ENCODE peak calls at places on chromosome 22, in seven cellular contexts. F is AG09319, G is activated T-cell treated with anti-CD3 and anti-CD28 coated beads for 1 hour, K is uterus, U is T-cell, X is ELR, A is upper lobe of right lung. S is an unnamed sample.

GRCh38 chr22:39956932-39957664 is 3.1 kb upstream of the TMA7B start:
- DNase-seq in K (no peak), U (no peak), X (no peak), A (no peak), G (no peak), F (no peak), S (peak; percentile 47)

GRCh38 chr22:21446128-21446826 is 20.9 kb upstream of the TMEM191C start:
- DNase-seq in G (no peak), K (no peak), A (peak; percentile 57), U (no peak), F (no peak), X (no peak), S (no peak)

GRCh38 chr22:29109853-29110252 is 37.0 kb downstream of the KREMEN1 start:
- DNase-seq in F (no peak), K (no peak), X (peak; percentile 28), A (no peak), U (no peak), G (no peak), S (no peak)

GRCh38 chr22:22941831-22942510 is 54.4 kb downstream of the IGLL5 start:
- DNase-seq in F (no peak), U (no peak), A (peak; percentile 46), G (no peak), X (no peak), K (peak; percentile 7), S (no peak)

GRCh38 chr22:40666151-40666848 is 13.0 kb upstream of the MCHR1 start:
- DNase-seq in U (no peak), A (no peak), K (peak; percentile 69), F (peak; percentile 41), G (no peak), X (no peak), S (no peak)

GRCh38 chr22:30212363-30212995 is 34.1 kb downstream of the LIF start:
- DNase-seq in F (peak; percentile 60), G (no peak), A (peak; percentile 91), K (peak; percentile 51), U (no peak), X (peak; percentile 95), S (no peak)

GRCh38 chr22:45744442-45744841 is 72.8 kb downstream of the ATXN10 start:
- DNase-seq in G (no peak), U (no peak), F (no peak), K (no peak), A (no peak), X (no peak), S (no peak)

GRCh38 chr22:17838180-17838865 is 64.1 kb upstream of the BID start:
- DNase-seq in K (no peak), F (no peak), A (no peak), G (no peak), X (no peak), U (no peak), S (no peak)

GRCh38 chr22:22605074-22605404 is 39.4 kb upstream of the GGTLC2 start:
- DNase-seq in U (no peak), G (no peak), K (no peak), X (no peak), F (no peak), A (no peak), S (peak; percentile 39)

GRCh38 chr22:42991010-42991651 is 23.8 kb downstream of the PACSIN2 start:
- DNase-seq in F (no peak), A (no peak), X (peak; percentile 95), U (no peak), K (no peak), G (no peak), S (peak; percentile 13)

GRCh38 chr22:39240841-39241631 is 3.7 kb downstream of the PDGFB start:
- DNase-seq in K (no peak), A (no peak), G (no peak), U (no peak), X (no peak), F (no peak), S (peak; percentile 60)

GRCh38 chr22:32354360-32355351 is 3.0 kb upstream of the RFPL3 start:
- DNase-seq in U (no peak), K (no peak), F (no peak), A (no peak), X (peak; percentile 62), G (no peak), S (no peak)

GRCh38 chr22:19535001-19535400 is 10.8 kb upstream of the CLDN5 start:
- DNase-seq in A (no peak), K (no peak), U (no peak), F (no peak), G (no peak), X (no peak), S (no peak)

GRCh38 chr22:40637181-40638150 is 947 bp upstream of the MRTFA start:
- DNase-seq in X (peak; percentile 66), G (peak; percentile 45), K (no peak), F (no peak), U (peak; percentile 39), A (peak; percentile 71), S (peak; percentile 29)

GRCh38 chr22:18954941-18955571 is 19.0 kb upstream of the PRODH start:
- DNase-seq in K (no peak), U (no peak), X (no peak), G (no peak), A (peak; percentile 57), F (no peak), S (no peak)

GRCh38 chr22:36104435-36104834 is 56.1 kb downstream of the APOL3 start:
- DNase-seq in K (no peak), A (no peak), X (no peak), F (no peak), U (no peak), G (no peak), S (no peak)

GRCh38 chr22:49151256-49152131 is 676.2 kb downstream of the BRD1 start:
- DNase-seq in G (no peak), X (no peak), A (peak; percentile 60), K (no peak), F (no peak), U (no peak), S (no peak)

GRCh38 chr22:35257002-35257320 is 332 bp upstream of the HMGXB4 start:
- DNase-seq in G (no peak), K (no peak), U (no peak), F (no peak), X (no peak), A (no peak), S (peak; percentile 14)

GRCh38 chr22:43993072-43993760 is 30.9 kb upstream of the PARVB start:
- DNase-seq in K (peak; percentile 64), A (peak; percentile 66), X (peak; percentile 71), G (peak; percentile 40), U (peak; percentile 53), F (peak; percentile 12), S (peak; percentile 77)

GRCh38 chr22:20131593-20131855 is at the start of gene ZDHHC8:
- DNase-seq in U (peak; percentile 55), A (peak; percentile 78), G (peak; percentile 41), K (no peak), F (no peak), X (peak; percentile 39), S (peak; percentile 91)

GRCh38 chr22:46054091-46054877 is 77.3 kb upstream of the WNT7B start:
- DNase-seq in X (peak; percentile 79), K (peak; percentile 85), G (no peak), F (peak; percentile 71), A (no peak), U (no peak), S (peak; percentile 66)

GRCh38 chr22:41512421-41513194 is 31.7 kb downstream of the POLR3H start:
- DNase-seq in X (peak; percentile 73), A (no peak), K (peak; percentile 63), F (peak; percentile 23), G (no peak), U (no peak), S (no peak)

GRCh38 chr22:38523479-38523878 is 17.4 kb upstream of the DDX17 start:
- DNase-seq in K (no peak), X (no peak), A (no peak), U (no peak), F (no peak), G (no peak), S (no peak)

GRCh38 chr22:40258463-40259046 is 80.8 kb downstream of the TNRC6B start:
- DNase-seq in K (no peak), U (no peak), G (no peak), A (no peak), F (no peak), X (peak; percentile 49), S (no peak)

GRCh38 chr22:49296561-49296960 is 531.1 kb downstream of the BRD1 start:
- DNase-seq in A (peak; percentile 51), G (no peak), X (no peak), F (no peak), K (no peak), U (no peak), S (no peak)

GRCh38 chr22:47630741-47631534 is 868.5 kb downstream of the TBC1D22A start:
- DNase-seq in G (no peak), F (no peak), X (no peak), A (peak; percentile 40), K (no peak), U (no peak), S (no peak)

GRCh38 chr22:39349506-39349966 is 255 bp upstream of the SYNGR1 start:
- DNase-seq in K (peak; percentile 49), F (no peak), U (peak; percentile 30), A (no peak), G (no peak), X (peak; percentile 43), S (peak; percentile 87)

GRCh38 chr22:38347944-38348750 is 30.9 kb upstream of the CSNK1E start:
- DNase-seq in G (no peak), K (peak; percentile 11), U (no peak), A (peak; percentile 43), X (peak; percentile 83), F (no peak), S (peak; percentile 21)

S was measured in GM20000.